ENCODE peak calls at places on chromosomes 6 and 20, in nine cellular contexts. Z is IMR-90, K is heart left ventricle, Q is foreskin fibroblast, O is fibroblast of mammary gland, J is heart right ventricle, F is PC-9, H is fibroblast of pulmonary artery, N is cardiac fibroblast. Y is an unnamed sample.
A peak's percentile ranks its signal among the peaks of the same experiment; 100 is the strongest.

GRCh38 chr6:75528423-75528822 is 34.8 kb upstream of the FILIP1 start:
- DNase-seq in Z (peak; percentile 27), K (no peak), Q (peak; percentile 28), O (peak; percentile 74), J (no peak), F (peak; percentile 59), H (peak; percentile 77), N (no peak), Y (no peak)

GRCh38 chr6:21468487-21468886 is 125.1 kb upstream of the SOX4 start:
- DNase-seq in Z (no peak), K (no peak), Q (no peak), O (no peak), J (no peak), F (no peak), H (no peak), N (no peak), Y (no peak)

GRCh38 chr20:38548356-38549083 is 32.5 kb upstream of the ADIG start:
- DNase-seq in Z (no peak), K (no peak), Q (no peak), O (no peak), J (no peak), F (peak; percentile 50), H (no peak), N (no peak), Y (no peak)

GRCh38 chr20:6504179-6504578 is 263.3 kb upstream of the BMP2 start:
- DNase-seq in Z (no peak), K (no peak), Q (no peak), O (no peak), J (no peak), F (no peak), H (no peak), N (no peak), Y (no peak)

GRCh38 chr6:44263357-44264100 is 1.8 kb downstream of the NFKBIE start:
- DNase-seq in Z (peak; percentile 55), K (no peak), Q (no peak), O (no peak), J (no peak), F (peak; percentile 32), H (peak; percentile 55), N (peak; percentile 54), Y (no peak)

GRCh38 chr20:4875578-4876067 is 125.7 kb downstream of the SLC23A2 start:
- DNase-seq in Z (no peak), K (no peak), Q (no peak), O (no peak), J (no peak), F (no peak), H (no peak), N (no peak), Y (no peak)

GRCh38 chr6:30557683-30557981 is 537 bp downstream of the PRR3 start:
- DNase-seq in Z (no peak), K (no peak), Q (no peak), O (no peak), J (no peak), F (no peak), H (no peak), N (no peak), Y (no peak)

GRCh38 chr20:6636209-6637159 is 131.0 kb upstream of the BMP2 start:
- DNase-seq in Z (peak; percentile 69), K (peak; percentile 41), Q (peak; percentile 54), O (peak; percentile 69), J (peak; percentile 45), F (no peak), H (peak; percentile 83), N (peak; percentile 89), Y (peak; percentile 68)

GRCh38 chr20:53413188-53413631 is 180.4 kb downstream of the ZNF217 start:
- DNase-seq in Z (no peak), K (no peak), Q (no peak), O (no peak), J (no peak), F (peak; percentile 63), H (no peak), N (no peak), Y (peak; percentile 27)

DNA sequence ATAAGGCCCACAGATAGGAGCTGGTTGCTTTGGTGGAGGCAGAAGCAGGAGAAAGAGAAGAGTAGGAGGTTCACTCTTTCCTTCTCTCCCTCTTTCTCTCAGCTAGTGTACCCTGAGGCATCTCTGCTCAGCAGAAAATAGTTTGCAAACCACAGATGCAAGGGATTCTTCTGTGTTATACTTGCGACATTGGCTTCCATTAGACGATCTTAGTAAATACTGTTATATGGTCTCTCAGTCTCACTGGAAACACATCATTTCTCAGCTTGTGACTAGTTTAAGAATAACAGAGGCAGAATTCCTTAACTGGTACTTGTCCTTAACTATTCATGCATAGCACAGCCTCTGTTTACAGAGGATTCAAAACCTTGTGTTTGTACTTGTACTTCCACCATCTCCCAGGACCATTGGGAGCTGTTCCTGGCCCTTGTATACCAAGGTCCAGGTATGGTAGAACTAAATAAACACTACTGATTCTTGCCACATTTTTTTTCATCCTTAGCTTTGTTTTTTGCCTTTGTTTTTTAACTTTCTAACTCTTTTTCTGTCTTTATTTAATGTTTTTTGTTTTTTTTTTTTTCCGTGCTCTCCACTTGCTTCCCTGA is 218.2 kb downstream of the OTOR start:
- DNase-seq in Z (peak; percentile 5), K (no peak), Q (no peak), O (no peak), J (no peak), F (no peak), H (no peak), N (no peak), Y (no peak)
- H3K4me3 ChIP-seq in Z (no peak overlapping the region), K (no peak overlapping the region), Q (no peak overlapping the region), O (no peak overlapping the region), J (no peak overlapping the region), F (no peak overlapping the region), H (no peak overlapping the region), N (no peak overlapping the region), Y (no peak overlapping the region)

GRCh38 chr6:81944661-81945060 is 192.2 kb upstream of the TENT5A start:
- DNase-seq in Z (no peak), K (no peak), Q (no peak), O (no peak), J (no peak), F (no peak), H (no peak), N (no peak), Y (no peak)
- TF ChIP-seq CTCF in Z (no peak), K (no peak), Q (no peak), O (no peak), J (no peak), F (no peak), H (no peak), N (no peak), Y (no peak)

DNA sequence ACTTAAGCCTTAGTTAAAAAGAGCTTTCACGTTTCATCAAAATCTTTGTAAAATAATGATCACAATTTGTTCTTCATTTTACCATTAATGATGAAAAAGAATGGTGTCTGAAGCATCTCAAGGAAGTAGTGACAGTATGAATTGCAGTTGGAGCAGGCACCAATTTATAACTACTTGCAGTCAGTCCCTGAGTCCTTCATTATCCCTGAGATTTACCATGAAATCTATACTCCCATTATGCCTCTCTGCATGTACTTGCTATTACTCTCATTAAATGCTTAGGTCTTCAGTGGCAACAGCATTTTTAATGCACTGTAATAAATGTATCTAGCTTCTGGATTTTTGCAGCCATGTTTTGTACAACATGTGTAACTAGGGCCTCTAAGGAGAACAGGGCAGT is 708.9 kb downstream of the EYS start:
- DNase-seq in Z (no peak), K (no peak), Q (no peak), O (no peak), J (no peak), F (no peak), H (no peak), N (no peak), Y (no peak)
- H3K4me3 ChIP-seq in Z (no peak overlapping the region), K (no peak overlapping the region), Q (no peak overlapping the region), O (no peak overlapping the region), J (no peak overlapping the region), F (no peak overlapping the region), H (no peak overlapping the region), N (no peak overlapping the region), Y (no peak overlapping the region)

GRCh38 chr6:77650098-77650663 is 2.7 kb upstream of the MEI4 start:
- DNase-seq in Z (no peak), K (peak; percentile 24), Q (no peak), O (no peak), J (peak; percentile 16), F (no peak), H (no peak), N (peak; percentile 17), Y (no peak)
- TF ChIP-seq CTCF in Z (peak; percentile 8), K (no peak), Q (no peak), O (no peak), J (no peak), F (no peak), H (no peak), N (peak; percentile 24), Y (no peak)

DNA sequence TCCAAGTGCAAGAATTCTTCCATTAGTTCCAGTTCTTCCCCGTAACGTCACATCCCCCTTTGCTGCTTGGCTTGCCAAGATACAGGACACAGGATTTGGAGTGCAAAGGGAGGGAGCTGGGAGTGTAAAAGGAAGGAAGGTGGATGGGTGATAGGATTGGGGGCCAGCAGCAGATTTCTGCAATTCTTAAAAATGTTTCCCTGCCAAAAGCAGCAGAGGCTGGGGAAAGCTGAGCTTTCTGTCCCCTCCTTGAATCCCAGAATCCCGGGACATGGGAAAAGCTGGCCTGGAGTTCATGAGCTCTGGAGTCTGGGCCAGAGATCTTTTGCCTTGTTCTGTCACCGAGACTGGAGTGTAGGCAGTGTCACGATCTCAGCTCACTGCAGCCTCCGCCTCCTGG is 60.0 kb upstream of the EPB41L1 start:
- DNase-seq in Z (no peak), K (peak; percentile 43), Q (peak; percentile 29), O (peak; percentile 19), J (peak; percentile 42), F (no peak), H (peak; percentile 74), N (peak; percentile 42), Y (no peak)
- H3K4me3 ChIP-seq in Z (no peak overlapping the region), K (peak overlapping the region; percentile 76), Q (no peak overlapping the region), O (no peak overlapping the region), J (peak overlapping the region; percentile 79), F (peak overlapping the region; percentile 95), H (peak overlapping the region; percentile 72), N (no peak overlapping the region), Y (no peak overlapping the region)

DNA sequence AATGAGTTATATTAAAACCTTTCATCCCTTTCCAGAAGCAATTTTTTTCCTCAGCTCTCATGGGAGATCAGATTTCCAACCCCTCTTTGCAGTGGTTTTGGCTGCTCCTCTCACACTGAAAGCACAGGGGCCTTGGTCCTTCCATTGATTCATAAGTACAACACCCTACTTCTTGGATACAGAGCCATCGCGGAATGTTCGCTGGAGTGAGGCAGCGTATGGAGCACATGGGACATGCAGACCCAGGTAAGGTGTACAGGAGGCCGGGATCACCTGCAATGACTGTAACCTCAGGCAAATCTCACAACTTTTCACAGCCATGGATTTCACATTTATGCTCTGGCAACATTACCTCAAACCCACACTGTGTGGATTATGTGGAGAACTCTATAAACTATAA is 75.2 kb upstream of the HEY2 start:
- DNase-seq in Z (no peak), K (no peak), Q (no peak), O (no peak), J (no peak), F (peak; percentile 24), H (no peak), N (no peak), Y (no peak)
- TF ChIP-seq CTCF in Z (no peak), K (no peak), Q (no peak), O (no peak), J (no peak), F (no peak), H (no peak), N (no peak), Y (no peak)

DNA sequence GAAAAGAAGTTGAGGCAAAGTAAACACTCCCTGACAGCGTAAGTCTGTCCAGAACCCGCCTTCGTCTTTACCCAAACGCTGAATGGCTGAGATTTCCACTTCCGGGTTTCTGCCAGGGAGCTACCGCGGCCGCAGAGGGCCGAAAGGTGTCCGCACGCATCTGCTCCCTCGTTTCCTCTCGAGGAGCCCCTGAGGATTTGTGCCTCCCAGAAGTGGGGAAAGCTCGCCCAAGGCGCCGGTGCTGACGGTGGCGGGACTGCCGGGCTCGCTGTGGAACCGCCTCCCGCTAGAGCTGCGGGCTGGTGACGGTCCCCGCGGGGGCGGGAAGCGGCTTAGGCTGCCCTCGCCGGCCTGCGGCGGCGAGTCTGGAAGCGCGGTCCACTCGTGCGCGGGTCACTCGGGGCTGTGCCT is 1760.2 kb upstream of the DEFB115 start:
- DNase-seq in Z (no peak), K (peak; percentile 40), Q (peak; percentile 1), O (peak; percentile 3), J (peak; percentile 53), F (peak; percentile 87), H (peak; percentile 1), N (peak; percentile 76), Y (peak; percentile 3)
- H3K4me3 ChIP-seq in Z (no peak overlapping the region), K (no peak overlapping the region), Q (no peak overlapping the region), O (no peak overlapping the region), J (peak overlapping the region; percentile 56), F (peak overlapping the region; percentile 54), H (no peak overlapping the region), N (no peak overlapping the region), Y (peak overlapping the region; percentile 15)